ENCODE peak calls at places on chromosomes 4 and X, in five cellular contexts. A is H9, Y is lower leg skin, Z is upper lobe of right lung, H is cardiac fibroblast. U is an unnamed sample.

GRCh38 chr4:110163327-110164070 is 34.9 kb downstream of the ELOVL6 start:
- DNase-seq in A (no peak), Z (no peak), H (peak; percentile 73), Y (no peak), U (peak; percentile 71)

GRCh38 chrX:33465137-33465536 is 253.8 kb upstream of the DMD start:
- DNase-seq in A (no peak), H (no peak), Z (no peak), Y (no peak), U (no peak)

GRCh38 chr4:25723409-25723808 is 67.8 kb downstream of the SLC34A2 start:
- DNase-seq in Z (no peak), A (no peak), H (no peak), Y (no peak), U (no peak)

GRCh38 chrX:151902813-151903591 is 9.7 kb upstream of the MAGEA4 start:
- DNase-seq in Z (no peak), H (peak; percentile 83), Y (no peak), A (no peak), U (peak; percentile 54)

GRCh38 chr4:827209-828081 is 1.5 kb upstream of the CPLX1 start:
- DNase-seq in Z (peak; percentile 55), H (no peak), Y (no peak), A (peak; percentile 41), U (no peak)

GRCh38 chr4:107945809-107946208 is 14.5 kb downstream of the CYP2U1 start:
- DNase-seq in Z (no peak), Y (no peak), A (no peak), H (no peak), U (no peak)

GRCh38 chr4:39278476-39278875 is 87.7 kb downstream of the RFC1 start:
- DNase-seq in Y (no peak), H (no peak), A (no peak), Z (no peak), U (no peak)

GRCh38 chr4:74444891-74445642 is at the start of gene AREG:
- DNase-seq in H (peak; percentile 95), Y (peak; percentile 96), A (peak; percentile 85), Z (peak; percentile 95), U (no peak)

GRCh38 chrX:75067931-75068330 is 88.2 kb downstream of the ABCB7 start:
- DNase-seq in A (no peak), Y (no peak), Z (no peak), H (no peak), U (peak; percentile 9)

GRCh38 chr4:128427832-128428366 is 140.3 kb upstream of the PGRMC2 start:
- DNase-seq in H (peak; percentile 86), Z (peak; percentile 70), A (no peak), Y (no peak), U (peak; percentile 86)

GRCh38 chr4:4704267-4704666 is 155.2 kb upstream of the MSX1 start:
- DNase-seq in Y (no peak), Z (no peak), A (no peak), H (peak; percentile 19), U (no peak)

GRCh38 chr4:102705391-102705935 is 55.3 kb downstream of the MANBA start:
- DNase-seq in Y (no peak), H (no peak), Z (no peak), A (no peak), U (no peak)

GRCh38 chr4:107247738-107248137 is 211.6 kb upstream of the DKK2 start:
- DNase-seq in A (no peak), Y (no peak), Z (no peak), H (peak; percentile 5), U (no peak)

GRCh38 chr4:8841678-8842268 is 29.9 kb downstream of the HMX1 start:
- DNase-seq in A (no peak), H (no peak), Z (no peak), Y (no peak), U (no peak)

GRCh38 chrX:20362268-20363002 is 95.7 kb upstream of the RPS6KA3 start:
- DNase-seq in A (no peak), Z (no peak), H (peak; percentile 73), Y (no peak), U (no peak)

GRCh38 chrX:23332888-23333821 is 1.5 kb upstream of the PTCHD1 start:
- DNase-seq in H (no peak), A (peak; percentile 66), Z (no peak), Y (no peak), U (no peak)

GRCh38 chr4:3269105-3269927 is 20.4 kb downstream of the MSANTD1 start:
- DNase-seq in Z (peak; percentile 56), H (no peak), Y (peak; percentile 79), A (no peak), U (no peak)

GRCh38 chr4:20203508-20203907 is 48.2 kb upstream of the SLIT2 start:
- DNase-seq in Y (no peak), A (no peak), Z (no peak), H (peak; percentile 57), U (peak; percentile 87)

GRCh38 chr4:84479663-84480062 is 19.4 kb downstream of the NKX6-1 start:
- DNase-seq in A (peak; percentile 45), Y (no peak), Z (no peak), H (no peak), U (no peak)

GRCh38 chr4:121108557-121108956 is 36.2 kb upstream of the NDNF start:
- DNase-seq in A (no peak), Z (no peak), Y (no peak), H (no peak), U (no peak)

GRCh38 chr4:125891597-125892258 is 577.0 kb downstream of the FAT4 start:
- DNase-seq in Y (no peak), H (peak; percentile 45), A (no peak), Z (no peak), U (peak; percentile 6)

GRCh38 chrX:7574325-7574724 is 268.6 kb upstream of the VCX start:
- DNase-seq in H (no peak), A (no peak), Y (no peak), Z (no peak), U (peak; percentile 28)

GRCh38 chrX:34467437-34467836 is 189.6 kb downstream of the TMEM47 start:
- DNase-seq in A (no peak), Z (no peak), Y (no peak), H (no peak), U (peak; percentile 40)

GRCh38 chrX:115713465-115713864 is 152.5 kb downstream of the PLS3 start:
- DNase-seq in H (no peak), Y (no peak), Z (no peak), A (no peak), U (peak; percentile 65)

GRCh38 chrX:28498658-28499057 is 88.6 kb upstream of the IL1RAPL1 start:
- DNase-seq in Z (no peak), A (peak; percentile 38), H (peak; percentile 42), Y (no peak), U (peak; percentile 85)

GRCh38 chr4:40046311-40046980 is 10.2 kb upstream of the N4BP2 start:
- DNase-seq in H (peak; percentile 86), Z (no peak), A (no peak), Y (no peak), U (no peak)

GRCh38 chr4:104896623-104897296 is 249.9 kb upstream of the TET2 start:
- DNase-seq in Z (no peak), A (no peak), H (no peak), Y (no peak), U (peak; percentile 57)

GRCh38 chr4:176001171-176002006 is 64.3 kb upstream of the WDR17 start:
- DNase-seq in Y (peak; percentile 80), Z (peak; percentile 73), H (peak; percentile 25), A (peak; percentile 90), U (no peak)

DNA sequence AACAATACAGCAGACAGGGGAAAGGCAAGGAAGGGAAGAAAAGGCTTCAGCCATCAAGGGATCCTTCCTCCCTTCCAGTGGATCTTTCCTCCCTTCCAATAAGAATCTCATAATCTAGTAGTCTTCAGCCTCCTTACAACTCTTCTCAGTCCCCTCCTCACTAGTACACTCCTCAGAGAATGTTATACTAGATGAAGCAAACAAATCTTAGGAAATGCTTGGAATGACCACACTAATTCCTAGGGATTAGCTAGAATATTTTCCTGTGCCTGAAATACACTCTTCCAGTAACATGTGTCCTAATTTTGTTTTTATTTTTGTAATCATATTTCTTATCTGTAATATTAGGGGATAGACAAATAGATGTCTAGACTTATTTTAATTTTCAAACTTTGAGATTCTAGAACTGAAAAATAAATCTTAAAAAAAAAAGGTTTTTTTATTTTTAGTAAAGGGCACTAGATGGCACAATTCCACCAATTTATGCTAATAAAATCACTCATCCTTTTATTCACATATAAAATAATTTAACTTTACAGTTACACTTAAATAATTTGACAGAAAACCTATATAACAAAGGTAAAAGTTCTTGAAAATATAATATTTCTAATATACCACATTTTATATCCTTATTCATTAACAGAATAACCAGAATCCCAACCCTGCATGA is 7.0 kb upstream of the STPG2 start:
- DNase-seq in Z (no peak), A (no peak), H (peak; percentile 39), Y (no peak), U (no peak)
- TF ChIP-seq CTCF in Z (no peak), A (peak; percentile 61), H (no peak), Y (no peak), U (peak; percentile 65)

DNA sequence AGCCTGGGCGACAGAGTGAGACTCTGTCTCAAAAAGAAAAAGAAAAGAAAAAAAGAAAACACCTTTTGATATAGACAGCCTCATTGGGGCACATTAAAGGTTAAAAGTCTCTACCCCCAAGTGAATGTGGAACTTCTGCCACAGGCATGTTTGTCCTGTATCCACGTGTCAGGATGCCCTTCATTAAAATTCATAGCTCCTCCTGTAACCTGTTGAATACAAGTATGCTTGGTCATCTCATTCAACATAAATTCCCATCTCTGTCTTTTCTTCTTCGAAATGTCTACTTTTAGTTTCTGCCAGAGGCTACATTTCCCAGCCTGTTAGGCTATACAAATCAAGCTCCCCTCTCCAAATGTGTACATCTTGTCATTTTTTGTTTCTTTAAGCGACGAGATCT is 25.8 kb downstream of the P2RY8 start:
- DNase-seq in A (no peak), H (no peak), Y (peak; percentile 2), Z (no peak), U (no peak)
- TF ChIP-seq CTCF in A (no peak), H (no peak), Y (no peak), Z (no peak), U (no peak)

GRCh38 chrX:11553594-11553993 is 112.1 kb downstream of the ARHGAP6 start:
- DNase-seq in Z (no peak), H (no peak), Y (no peak), A (no peak), U (no peak)

GRCh38 chrX:11555759-11556158 is 110.0 kb downstream of the ARHGAP6 start:
- DNase-seq in Z (no peak), A (no peak), H (peak; percentile 26), Y (no peak), U (no peak)

GRCh38 chrX:11557120-11557519 is 108.6 kb downstream of the ARHGAP6 start:
- DNase-seq in Y (no peak), H (peak; percentile 27), A (no peak), Z (no peak), U (peak; percentile 67)

GRCh38 chrX:11562570-11562969 is 103.2 kb downstream of the ARHGAP6 start:
- DNase-seq in Y (no peak), H (no peak), A (no peak), Z (no peak), U (no peak)

GRCh38 chrX:11558972-11559371 is 106.7 kb downstream of the ARHGAP6 start:
- DNase-seq in Z (peak; percentile 45), Y (no peak), H (no peak), A (peak; percentile 45), U (no peak)
- TF ChIP-seq CTCF in Z (peak; percentile 41), Y (no peak), H (peak; percentile 38), A (peak; percentile 62), U (peak; percentile 47)

GRCh38 chrX:120336899-120337298 is 25.0 kb upstream of the ATP1B4 start:
- DNase-seq in Z (no peak), H (no peak), A (no peak), Y (no peak), U (no peak)

GRCh38 chrX:120332394-120332793 is 21.1 kb upstream of the TMEM255A start:
- DNase-seq in Z (no peak), Y (no peak), H (no peak), A (no peak), U (no peak)

GRCh38 chrX:120334603-120335002 is 23.3 kb upstream of the TMEM255A start:
- DNase-seq in Y (no peak), A (no peak), Z (no peak), H (no peak), U (no peak)

GRCh38 chrX:120334137-120334536 is 22.9 kb upstream of the TMEM255A start:
- DNase-seq in Y (no peak), Z (no peak), A (no peak), H (no peak), U (no peak)
- TF ChIP-seq CTCF in Y (no peak), Z (no peak), A (no peak), H (no peak), U (no peak)

U was measured in foreskin keratinocyte.